ENCODE peak calls at places on chromosomes 7 and 10, in five cellular contexts. A, F, H, N and P are unnamed samples.

GRCh38 chr10:7563368-7563767 is 103.4 kb downstream of the ITIH5 start:
- DNase-seq in F (no peak), A (peak; percentile 98), N (no peak), H (no peak), P (no peak)

GRCh38 chr10:77898323-77899079 is 28.1 kb downstream of the DLG5 start:
- DNase-seq in F (no peak), H (no peak), A (no peak), N (peak; percentile 70), P (no peak)

GRCh38 chr7:15397159-15397550 is 164.7 kb downstream of the AGMO start:
- DNase-seq in F (no peak), N (no peak), H (no peak), A (no peak), P (no peak)

GRCh38 chr10:95728535-95728934 is 27.4 kb upstream of the ENTPD1 start:
- DNase-seq in F (no peak), N (peak; percentile 7), A (peak; percentile 58), H (peak; percentile 55), P (no peak)

GRCh38 chr7:32336726-32337125 is 153.5 kb downstream of the LSM5 start:
- DNase-seq in H (peak; percentile 34), A (no peak), N (peak; percentile 27), F (no peak), P (no peak)

GRCh38 chr10:28505359-28505959 is 27.5 kb upstream of the WAC start:
- DNase-seq in N (no peak), H (no peak), F (no peak), A (no peak), P (no peak)

GRCh38 chr7:151081170-151082101 is 827 bp upstream of the FASTK start:
- DNase-seq in F (no peak), H (peak; percentile 67), N (no peak), A (peak; percentile 43), P (no peak)

GRCh38 chr7:43938892-43939482 is 12.8 kb downstream of the UBE2D4 start:
- DNase-seq in H (no peak), N (no peak), A (no peak), F (no peak), P (no peak)

GRCh38 chr7:44189286-44189992 is at the start of gene GCK:
- DNase-seq in A (no peak), H (no peak), F (no peak), N (no peak), P (no peak)

GRCh38 chr10:103463456-103463855 is 4.8 kb upstream of the CALHM1 start:
- DNase-seq in N (no peak), H (no peak), F (no peak), A (peak; percentile 19), P (no peak)